ENCODE peak calls at places on chromosomes 13 and 19, in five cellular contexts. One of them, this sample, is unnamed. For H3K36me3, the result is how much of the 10 kb centered on the place peaks cover.

GRCh38 chr13:29402168-29402621 is 193.3 kb downstream of the SLC7A1 start:
- DNase-seq in ovary: peak
- DNase-seq in mucosa of descending colon: no peak
- DNase-seq in GM23338: no peak
- DNase-seq in left ventricle myocardium inferior: no peak
- DNase-seq in this sample: no peak

GRCh38 chr19:40005670-40006272 is 8.9 kb downstream of the ZNF546 start:
- DNase-seq in mucosa of descending colon: no peak
- DNase-seq in GM23338: no peak
- DNase-seq in ovary: no peak
- DNase-seq in left ventricle myocardium inferior: no peak
- DNase-seq in this sample: no peak

GRCh38 chr13:44440046-44440608 is 66.5 kb downstream of the SERP2 start:
- DNase-seq in ovary: no peak
- DNase-seq in mucosa of descending colon: no peak
- DNase-seq in left ventricle myocardium inferior: no peak
- DNase-seq in GM23338: no peak
- DNase-seq in this sample: no peak

GRCh38 chr13:20360041-20360491 is 127.9 kb upstream of the GJB6 start:
- DNase-seq in ovary: no peak
- DNase-seq in left ventricle myocardium inferior: no peak
- DNase-seq in GM23338: no peak
- DNase-seq in mucosa of descending colon: no peak
- DNase-seq in this sample: no peak

GRCh38 chr13:53788286-53788685 is 759.7 kb downstream of the OLFM4 start:
- DNase-seq in ovary: no peak
- DNase-seq in mucosa of descending colon: no peak
- DNase-seq in left ventricle myocardium inferior: no peak
- DNase-seq in GM23338: no peak
- DNase-seq in this sample: no peak

GRCh38 chr13:70784590-70784989 is 676.3 kb upstream of the KLHL1 start:
- DNase-seq in left ventricle myocardium inferior: no peak
- DNase-seq in GM23338: no peak
- DNase-seq in ovary: no peak
- DNase-seq in mucosa of descending colon: no peak
- DNase-seq in this sample: no peak

GRCh38 chr19:4987286-4987685 is 18.4 kb downstream of the KDM4B start:
- DNase-seq in GM23338: no peak
- DNase-seq in mucosa of descending colon: no peak
- DNase-seq in ovary: no peak
- DNase-seq in left ventricle myocardium inferior: no peak
- DNase-seq in this sample: no peak

GRCh38 chr13:107867701-107868661 is 347.4 kb downstream of the LIG4 start:
- DNase-seq in left ventricle myocardium inferior: no peak
- DNase-seq in mucosa of descending colon: no peak
- DNase-seq in GM23338: peak
- DNase-seq in ovary: no peak
- DNase-seq in this sample: no peak

GRCh38 chr13:74554581-74555290 is 420.5 kb upstream of the KLF12 start:
- DNase-seq in GM23338: no peak
- DNase-seq in left ventricle myocardium inferior: no peak
- DNase-seq in mucosa of descending colon: no peak
- DNase-seq in ovary: no peak
- DNase-seq in this sample: no peak

GRCh38 chr13:112642061-112642460 is 47.8 kb upstream of the ATP11A start:
- DNase-seq in left ventricle myocardium inferior: no peak
- DNase-seq in ovary: no peak
- DNase-seq in mucosa of descending colon: no peak
- DNase-seq in GM23338: no peak
- DNase-seq in this sample: no peak

GRCh38 chr19:38210458-38210987 is 13.5 kb downstream of the DPF1 start:
- DNase-seq in GM23338: peak
- DNase-seq in mucosa of descending colon: no peak
- DNase-seq in left ventricle myocardium inferior: peak
- DNase-seq in ovary: peak
- DNase-seq in this sample: no peak

GRCh38 chr19:17206736-17207581 is 8.2 kb upstream of the USE1 start:
- DNase-seq in mucosa of descending colon: no peak
- DNase-seq in ovary: no peak
- DNase-seq in GM23338: no peak
- DNase-seq in left ventricle myocardium inferior: no peak
- DNase-seq in this sample: no peak

GRCh38 chr19:47158879-47159509 is 28.4 kb downstream of the SAE1 start:
- DNase-seq in GM23338: no peak
- DNase-seq in mucosa of descending colon: no peak
- DNase-seq in ovary: no peak
- DNase-seq in left ventricle myocardium inferior: no peak
- DNase-seq in this sample: no peak

GRCh38 chr19:38514812-38515633 is 81.5 kb downstream of the RYR1 start:
- DNase-seq in left ventricle myocardium inferior: peak
- DNase-seq in GM23338: peak
- DNase-seq in mucosa of descending colon: peak
- DNase-seq in ovary: peak
- DNase-seq in this sample: peak

GRCh38 chr13:97659602-97660001 is 225.6 kb downstream of the RAP2A start:
- DNase-seq in GM23338: peak
- DNase-seq in mucosa of descending colon: no peak
- DNase-seq in left ventricle myocardium inferior: no peak
- DNase-seq in ovary: no peak
- DNase-seq in this sample: no peak

GRCh38 chr19:43433689-43434088 is 19.0 kb downstream of the TEX101 start:
- DNase-seq in mucosa of descending colon: no peak
- DNase-seq in GM23338: no peak
- DNase-seq in ovary: no peak
- DNase-seq in left ventricle myocardium inferior: no peak
- DNase-seq in this sample: no peak

GRCh38 chr13:45521292-45521691 is 56.6 kb downstream of the COG3 start:
- DNase-seq in ovary: no peak
- DNase-seq in mucosa of descending colon: no peak
- DNase-seq in GM23338: no peak
- DNase-seq in left ventricle myocardium inferior: no peak
- DNase-seq in this sample: no peak

GRCh38 chr13:21849323-21849722 is 178.4 kb downstream of the FGF9 start:
- DNase-seq in left ventricle myocardium inferior: no peak
- DNase-seq in ovary: no peak
- DNase-seq in mucosa of descending colon: no peak
- DNase-seq in GM23338: peak
- DNase-seq in this sample: no peak

GRCh38 chr13:95643009-95643408 is 1.5 kb downstream of the DZIP1 start:
- DNase-seq in mucosa of descending colon: no peak
- DNase-seq in left ventricle myocardium inferior: no peak
- DNase-seq in GM23338: peak
- DNase-seq in ovary: no peak
- DNase-seq in this sample: no peak

GRCh38 chr13:95641961-95642621 is 2.4 kb downstream of the DZIP1 start:
- DNase-seq in ovary: peak
- DNase-seq in mucosa of descending colon: peak
- DNase-seq in left ventricle myocardium inferior: peak
- DNase-seq in GM23338: peak
- DNase-seq in this sample: no peak

GRCh38 chr13:95643814-95644598 is 500 bp downstream of the DZIP1 start:
- DNase-seq in ovary: peak
- DNase-seq in mucosa of descending colon: peak
- DNase-seq in GM23338: peak
- DNase-seq in left ventricle myocardium inferior: peak
- DNase-seq in this sample: peak

GRCh38 chr13:95644611-95645052 is at the start of gene DZIP1:
- DNase-seq in left ventricle myocardium inferior: peak
- DNase-seq in mucosa of descending colon: peak
- DNase-seq in ovary: peak
- DNase-seq in GM23338: peak
- DNase-seq in this sample: peak

DNA sequence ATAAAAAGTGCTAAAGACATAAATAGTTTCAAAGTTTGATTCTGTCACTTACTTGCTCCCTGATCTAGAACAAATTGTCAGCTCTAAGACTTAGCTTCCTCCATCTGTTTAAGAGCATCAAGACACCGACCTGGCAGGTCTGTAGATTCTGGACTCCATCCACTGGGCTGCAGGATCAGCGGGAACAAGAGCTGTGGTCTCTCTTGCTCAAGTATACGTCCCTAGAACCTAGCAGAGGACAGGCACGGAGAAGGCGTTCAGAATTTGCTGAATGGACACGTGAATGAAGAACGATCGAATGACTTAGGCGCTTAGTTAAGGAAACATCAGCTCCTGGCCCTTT is 1.1 kb downstream of the DZIP1 start:
- DNase-seq in left ventricle myocardium inferior: no peak
- DNase-seq in ovary: peak
- DNase-seq in GM23338: peak
- DNase-seq in mucosa of descending colon: no peak
- DNase-seq in this sample: no peak
- H3K4me3 ChIP-seq in left ventricle myocardium inferior: peak
- H3K4me3 ChIP-seq in ovary: peak
- H3K4me3 ChIP-seq in GM23338: peak
- H3K4me3 ChIP-seq in mucosa of descending colon: no peak
- H3K4me3 ChIP-seq in this sample: peak

GRCh38 chr19:11202488-11203193 is 5.3 kb upstream of the KANK2 start:
- DNase-seq in GM23338: no peak
- DNase-seq in mucosa of descending colon: no peak
- DNase-seq in ovary: peak
- DNase-seq in left ventricle myocardium inferior: no peak
- DNase-seq in this sample: no peak

GRCh38 chr19:11204943-11205349 is 7.6 kb upstream of the KANK2 start:
- DNase-seq in GM23338: no peak
- DNase-seq in ovary: peak
- DNase-seq in left ventricle myocardium inferior: no peak
- DNase-seq in mucosa of descending colon: no peak
- DNase-seq in this sample: no peak

GRCh38 chr19:11203194-11204075 is 6.1 kb upstream of the KANK2 start:
- DNase-seq in left ventricle myocardium inferior: peak
- DNase-seq in mucosa of descending colon: peak
- DNase-seq in GM23338: peak
- DNase-seq in ovary: peak
- DNase-seq in this sample: no peak

GRCh38 chr19:11205939-11206570 is 8.7 kb upstream of the KANK2 start:
- DNase-seq in left ventricle myocardium inferior: no peak
- DNase-seq in GM23338: no peak
- DNase-seq in mucosa of descending colon: no peak
- DNase-seq in ovary: no peak
- DNase-seq in this sample: peak

DNA sequence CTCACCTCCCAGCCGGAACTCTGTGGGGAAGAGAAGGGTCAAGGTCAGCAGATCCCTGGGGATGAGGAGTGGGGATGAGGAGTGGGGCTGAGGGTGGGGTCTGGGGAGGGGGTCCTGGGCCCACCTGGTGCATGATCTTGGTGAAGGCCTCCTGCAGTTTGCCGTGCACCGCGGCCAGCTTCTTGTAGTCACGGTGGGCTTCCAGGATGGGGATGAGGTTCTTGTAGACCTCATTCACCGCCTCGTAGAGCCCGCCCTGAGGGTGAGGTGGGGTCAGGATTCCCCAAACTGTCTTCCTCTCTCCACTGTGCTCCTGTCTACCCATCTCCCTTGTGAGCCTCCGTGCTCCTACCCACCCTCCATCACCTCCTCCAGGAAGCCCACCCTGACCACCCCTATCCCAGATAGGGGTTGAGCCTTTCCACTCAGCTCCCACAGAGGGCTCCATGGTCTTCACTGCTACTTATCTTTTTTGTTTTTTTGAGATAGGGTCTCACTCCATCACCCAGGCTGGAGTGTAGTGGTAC is 6.8 kb upstream of the KANK2 start:
- DNase-seq in GM23338: no peak
- DNase-seq in mucosa of descending colon: no peak
- DNase-seq in left ventricle myocardium inferior: no peak
- DNase-seq in ovary: no peak
- DNase-seq in this sample: no peak
- TF ChIP-seq CTCF in GM23338: no peak
- TF ChIP-seq CTCF in mucosa of descending colon: no peak
- TF ChIP-seq CTCF in left ventricle myocardium inferior: no peak
- TF ChIP-seq CTCF in ovary: no peak
- TF ChIP-seq CTCF in this sample: no peak

GRCh38 chr19:7932930-7933300 is 7.0 kb upstream of the CTXN1 start:
- DNase-seq in mucosa of descending colon: no peak
- DNase-seq in ovary: no peak
- DNase-seq in left ventricle myocardium inferior: no peak
- DNase-seq in GM23338: no peak
- DNase-seq in this sample: no peak

GRCh38 chr19:7934766-7935165 is 8.7 kb downstream of the TIMM44 start:
- DNase-seq in mucosa of descending colon: no peak
- DNase-seq in left ventricle myocardium inferior: no peak
- DNase-seq in GM23338: no peak
- DNase-seq in ovary: no peak
- DNase-seq in this sample: no peak

GRCh38 chr19:7932276-7932929 is 6.5 kb upstream of the CTXN1 start:
- DNase-seq in ovary: peak
- DNase-seq in left ventricle myocardium inferior: no peak
- DNase-seq in GM23338: no peak
- DNase-seq in mucosa of descending colon: no peak
- DNase-seq in this sample: no peak

GRCh38 chr19:7933411-7933810 is 7.5 kb upstream of the CTXN1 start:
- DNase-seq in ovary: no peak
- DNase-seq in GM23338: peak
- DNase-seq in left ventricle myocardium inferior: no peak
- DNase-seq in mucosa of descending colon: no peak
- DNase-seq in this sample: no peak

GRCh38 chr19:7933828-7934725 is 8.1 kb upstream of the CTXN1 start:
- DNase-seq in mucosa of descending colon: peak
- DNase-seq in left ventricle myocardium inferior: no peak
- DNase-seq in GM23338: no peak
- DNase-seq in ovary: peak
- DNase-seq in this sample: no peak
- H3K36me3 ChIP-seq in mucosa of descending colon: under half
- H3K36me3 ChIP-seq in left ventricle myocardium inferior: half or more
- H3K36me3 ChIP-seq in GM23338: under half
- H3K36me3 ChIP-seq in ovary: under half
- H3K36me3 ChIP-seq in this sample: under half

GRCh38 chr13:111371720-111372119 is 51.3 kb downstream of the TEX29 start:
- DNase-seq in left ventricle myocardium inferior: no peak
- DNase-seq in GM23338: no peak
- DNase-seq in ovary: no peak
- DNase-seq in mucosa of descending colon: no peak
- DNase-seq in this sample: no peak

GRCh38 chr13:111370147-111370546 is 49.7 kb downstream of the TEX29 start:
- DNase-seq in left ventricle myocardium inferior: no peak
- DNase-seq in GM23338: no peak
- DNase-seq in ovary: no peak
- DNase-seq in mucosa of descending colon: no peak
- DNase-seq in this sample: no peak

GRCh38 chr13:111370570-111371150 is 50.2 kb downstream of the TEX29 start:
- DNase-seq in ovary: no peak
- DNase-seq in left ventricle myocardium inferior: no peak
- DNase-seq in GM23338: no peak
- DNase-seq in mucosa of descending colon: no peak
- DNase-seq in this sample: no peak

GRCh38 chr13:111372651-111373425 is 52.4 kb downstream of the TEX29 start:
- DNase-seq in GM23338: no peak
- DNase-seq in ovary: no peak
- DNase-seq in mucosa of descending colon: no peak
- DNase-seq in left ventricle myocardium inferior: no peak
- DNase-seq in this sample: no peak

DNA sequence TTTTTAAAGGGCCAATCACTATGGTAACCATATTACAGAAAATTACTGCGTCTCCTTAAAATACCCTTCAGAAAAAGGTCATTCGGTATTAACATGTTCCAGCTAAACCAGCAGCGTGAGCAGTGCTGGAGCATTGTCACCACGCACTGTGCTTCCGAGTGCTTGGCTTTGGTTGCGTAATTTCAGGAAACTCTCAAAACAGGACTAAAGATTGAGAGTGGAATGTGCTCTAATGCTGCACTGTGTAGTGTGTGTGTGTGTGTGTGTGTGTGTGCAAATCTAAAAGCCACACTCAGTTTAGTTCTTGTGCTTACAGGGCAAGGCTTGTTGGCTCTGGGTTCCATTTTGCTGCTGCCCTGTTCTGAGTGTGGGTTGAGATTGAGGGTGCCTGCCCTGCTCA is 50.8 kb downstream of the TEX29 start:
- DNase-seq in left ventricle myocardium inferior: no peak
- DNase-seq in mucosa of descending colon: no peak
- DNase-seq in GM23338: no peak
- DNase-seq in ovary: no peak
- DNase-seq in this sample: no peak
- H3K4me3 ChIP-seq in left ventricle myocardium inferior: no peak
- H3K4me3 ChIP-seq in mucosa of descending colon: no peak
- H3K4me3 ChIP-seq in GM23338: no peak
- H3K4me3 ChIP-seq in ovary: no peak
- H3K4me3 ChIP-seq in this sample: no peak

This sample was measured in GM06990.